ENCODE peak calls at places on chromosomes 5 and 9, in eight cellular contexts. C is ecto neural progenitor cell; K is sigmoid colon; E is stimulated activated CD4-positive, alpha-beta T cell treated with anti-CD3 and anti-CD28 coated beads, TNF-alpha, amount 100 ng/mL, for 48 hours; B is fibroblast of lung; A is putamen; O is activated CD8-positive, alpha-beta memory T cell treated with anti-CD3 and anti-CD28 coated beads for 4 hours; U is dermis blood vessel endothelial cell. H is an unnamed sample.

GRCh38 chr5:2284678-2285077 is 402.0 kb upstream of the IRX4 start:
- DNase-seq in C (no peak), K (peak), E (no peak), B (no peak), A (no peak), O (no peak), U (no peak), H (no peak)

GRCh38 chr5:133407277-133407632 is 205.1 kb downstream of the FSTL4 start:
- DNase-seq in C (peak), K (no peak), E (no peak), B (no peak), A (no peak), O (no peak), U (no peak), H (no peak)

GRCh38 chr9:128128836-128129590 is 1.5 kb upstream of the PTGES2 start:
- DNase-seq in C (no peak), K (no peak), E (no peak), B (no peak), A (no peak), O (no peak), U (no peak), H (no peak)

GRCh38 chr5:32735512-32735911 is 24.4 kb downstream of the NPR3 start:
- DNase-seq in C (no peak), K (no peak), E (no peak), B (no peak), A (no peak), O (no peak), U (no peak), H (no peak)

GRCh38 chr9:129011761-129012281 is 16.3 kb downstream of the SH3GLB2 start:
- DNase-seq in C (no peak), K (no peak), E (no peak), B (no peak), A (no peak), O (no peak), U (no peak), H (no peak)

GRCh38 chr5:169910393-169910792 is 69.9 kb downstream of the INSYN2B start:
- DNase-seq in C (no peak), K (no peak), E (no peak), B (no peak), A (no peak), O (no peak), U (no peak), H (no peak)

GRCh38 chr5:175520321-175520720 is 42.0 kb downstream of the SFXN1 start:
- DNase-seq in C (no peak), K (no peak), E (peak), B (no peak), A (no peak), O (no peak), U (no peak), H (no peak)

GRCh38 chr9:122110100-122110833 is 17.2 kb upstream of the TTLL11 start:
- DNase-seq in C (no peak), K (no peak), E (no peak), B (no peak), A (no peak), O (no peak), U (no peak), H (no peak)

GRCh38 chr9:128638580-128638979 is 18.1 kb downstream of the DYNC2I2 start:
- DNase-seq in C (no peak), K (no peak), E (no peak), B (no peak), A (no peak), O (no peak), U (no peak), H (no peak)

GRCh38 chr5:163163858-163164257 is 273.5 kb upstream of the CCNG1 start:
- DNase-seq in C (no peak), K (no peak), E (no peak), B (peak), A (no peak), O (no peak), U (no peak), H (no peak)

GRCh38 chr5:126267435-126267834 is 155.8 kb upstream of the GRAMD2B start:
- DNase-seq in C (no peak), K (no peak), E (no peak), B (no peak), A (no peak), O (no peak), U (peak), H (no peak)

GRCh38 chr5:141870871-141871270 is 7.3 kb downstream of the PCDH1 start:
- DNase-seq in C (peak), K (peak), E (no peak), B (no peak), A (no peak), O (no peak), U (peak), H (no peak)

GRCh38 chr9:36149197-36149596 is 12.7 kb downstream of the GLIPR2 start:
- DNase-seq in C (no peak), K (peak), E (no peak), B (peak), A (no peak), O (no peak), U (peak), H (peak)

GRCh38 chr9:128553695-128554094 is 1.3 kb downstream of the SPTAN1 start:
- DNase-seq in C (no peak), K (no peak), E (no peak), B (peak), A (peak), O (no peak), U (peak), H (peak)

GRCh38 chr5:6743161-6743560 is 29.9 kb downstream of the TENT4A start:
- DNase-seq in C (no peak), K (peak), E (no peak), B (no peak), A (no peak), O (no peak), U (no peak), H (no peak)

GRCh38 chr9:31799953-31800609 is 584.4 kb upstream of the ACO1 start:
- DNase-seq in C (no peak), K (no peak), E (no peak), B (peak), A (no peak), O (no peak), U (peak), H (no peak)

GRCh38 chr5:124746252-124746915 is at the start of gene ZNF608:
- DNase-seq in C (peak), K (no peak), E (no peak), B (peak), A (no peak), O (no peak), U (peak), H (peak)